ENCODE peak calls at places on chromosomes 6 and 20, in eight cellular contexts. N is neuronal stem cell, T is fibroblast of lung, S is sigmoid colon, G is aorta, U is AG09309, C is GM23248, K is AG04449. P is an unnamed sample.

GRCh38 chr6:10205120-10205519 is 209.8 kb downstream of the TFAP2A start:
- DNase-seq in N (no peak), T (no peak), S (no peak), G (no peak), U (no peak), C (no peak), K (no peak), P (no peak)

GRCh38 chr6:33176906-33177305 is 15.4 kb downstream of the COL11A2 start:
- DNase-seq in N (no peak), T (no peak), S (no peak), G (no peak), U (no peak), C (no peak), K (no peak), P (no peak)

GRCh38 chr20:58722877-58723627 is 30.5 kb downstream of the NPEPL1 start:
- DNase-seq in N (no peak), T (no peak), S (peak), G (no peak), U (no peak), C (no peak), K (no peak), P (no peak)

GRCh38 chr6:148980234-148980633 is 233.4 kb downstream of the UST start:
- DNase-seq in N (no peak), T (no peak), S (no peak), G (no peak), U (no peak), C (peak), K (no peak), P (no peak)

GRCh38 chr6:112933947-112934346 is 586.8 kb downstream of the RFPL4B start:
- DNase-seq in N (no peak), T (peak), S (no peak), G (no peak), U (no peak), C (peak), K (no peak), P (no peak)

GRCh38 chr6:117676577-117677218 is 1.4 kb downstream of the NUS1 start:
- DNase-seq in N (no peak), T (no peak), S (no peak), G (no peak), U (no peak), C (peak), K (no peak), P (no peak)

GRCh38 chr6:93036835-93037234 is 382.5 kb downstream of the EPHA7 start:
- DNase-seq in N (no peak), T (peak), S (no peak), G (no peak), U (no peak), C (no peak), K (no peak), P (peak)

GRCh38 chr6:31568537-31568961 is 3.5 kb upstream of the LTA start:
- DNase-seq in N (no peak), T (no peak), S (no peak), G (no peak), U (no peak), C (no peak), K (no peak), P (no peak)

GRCh38 chr6:44960898-44961297 is 367.2 kb upstream of the RUNX2 start:
- DNase-seq in N (no peak), T (peak), S (no peak), G (no peak), U (no peak), C (peak), K (no peak), P (no peak)

GRCh38 chr6:44956426-44956825 is 371.7 kb upstream of the RUNX2 start:
- DNase-seq in N (no peak), T (no peak), S (no peak), G (no peak), U (peak), C (no peak), K (peak), P (no peak)

GRCh38 chr6:44954281-44954680 is 373.8 kb upstream of the RUNX2 start:
- DNase-seq in N (no peak), T (no peak), S (no peak), G (no peak), U (no peak), C (no peak), K (no peak), P (no peak)

GRCh38 chr6:44955145-44955544 is 373.0 kb upstream of the RUNX2 start:
- DNase-seq in N (no peak), T (no peak), S (no peak), G (no peak), U (no peak), C (no peak), K (no peak), P (no peak)

GRCh38 chr6:44957151-44957550 is 371.0 kb upstream of the RUNX2 start:
- DNase-seq in N (no peak), T (no peak), S (no peak), G (no peak), U (no peak), C (no peak), K (no peak), P (no peak)
- H3K4me3 ChIP-seq in N (no peak), T (no peak), S (no peak), G (no peak), U (no peak), C (no peak), K (no peak), P (no peak)

GRCh38 chr20:37524859-37525708 is 2.6 kb downstream of the BLCAP start:
- DNase-seq in N (no peak), T (no peak), S (no peak), G (no peak), U (no peak), C (peak), K (no peak), P (no peak)

GRCh38 chr20:37526238-37526838 is 1.3 kb downstream of the BLCAP start:
- DNase-seq in N (no peak), T (no peak), S (no peak), G (no peak), U (no peak), C (peak), K (no peak), P (no peak)

GRCh38 chr20:37526839-37527637 is 638 bp downstream of the BLCAP start:
- DNase-seq in N (no peak), T (peak), S (no peak), G (peak), U (no peak), C (peak), K (no peak), P (no peak)

GRCh38 chr20:37524221-37524700 is 3.2 kb downstream of the NNAT start:
- DNase-seq in N (no peak), T (no peak), S (peak), G (no peak), U (no peak), C (no peak), K (no peak), P (peak)

GRCh38 chr20:37525810-37526209 is 1.9 kb downstream of the BLCAP start:
- DNase-seq in N (no peak), T (no peak), S (no peak), G (no peak), U (no peak), C (peak), K (no peak), P (no peak)
- H3K4me3 ChIP-seq in N (no peak), T (no peak), S (peak), G (no peak), U (peak), C (peak), K (peak), P (peak)

DNA sequence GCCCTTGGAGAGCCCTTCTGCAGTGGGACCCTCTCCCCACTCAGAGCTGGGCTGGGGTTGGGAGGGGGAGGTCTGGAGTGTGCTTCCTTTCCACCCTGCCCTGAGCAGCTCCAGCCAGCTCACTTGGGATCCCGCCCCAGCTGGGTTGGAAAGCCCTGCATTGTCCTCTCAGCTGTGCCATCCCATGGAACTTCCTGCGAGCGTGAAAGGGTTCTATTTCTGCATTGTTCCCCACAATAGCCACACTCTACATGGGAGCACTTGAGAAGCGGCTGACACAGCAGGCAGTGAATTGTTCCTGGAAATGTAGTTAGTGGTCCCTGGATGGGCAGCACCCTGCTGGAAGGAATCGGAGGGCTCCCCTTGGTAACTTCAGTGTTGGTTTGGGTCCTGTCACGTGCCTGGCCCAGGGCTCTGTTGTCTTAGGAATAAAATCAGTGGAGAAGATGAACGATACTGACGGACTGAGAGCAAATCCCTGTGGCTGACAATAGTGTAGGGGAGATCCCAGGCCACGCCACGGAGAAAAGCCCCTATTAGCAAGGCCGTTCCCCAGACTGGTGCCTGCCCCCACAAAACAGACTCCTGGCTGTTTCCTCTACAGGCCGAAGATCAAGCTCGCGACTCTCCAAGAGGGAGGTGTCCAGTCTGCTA is 18.7 kb downstream of the DNMT3B start:
- DNase-seq in N (peak), T (no peak), S (no peak), G (no peak), U (no peak), C (no peak), K (no peak), P (no peak)
- H3K4me3 ChIP-seq in N (no peak), T (no peak), S (no peak), G (no peak), U (no peak), C (no peak), K (no peak), P (no peak)

GRCh38 chr20:51447765-51448148 is 94.8 kb downstream of the NFATC2 start:
- DNase-seq in N (no peak), T (no peak), S (no peak), G (no peak), U (no peak), C (no peak), K (no peak), P (no peak)
- H3K4me3 ChIP-seq in N (no peak), T (no peak), S (no peak), G (no peak), U (no peak), C (peak), K (no peak), P (no peak)

GRCh38 chr6:220736-221475 is 71.4 kb upstream of the DUSP22 start:
- DNase-seq in N (no peak), T (peak), S (no peak), G (no peak), U (no peak), C (peak), K (no peak), P (peak)
- H3K4me3 ChIP-seq in N (no peak), T (no peak), S (no peak), G (no peak), U (no peak), C (no peak), K (no peak), P (no peak)

GRCh38 chr20:44204156-44204831 is 6.3 kb downstream of the OSER1 start:
- DNase-seq in N (no peak), T (peak), S (no peak), G (no peak), U (peak), C (peak), K (peak), P (peak)
- H3K4me3 ChIP-seq in N (no peak), T (no peak), S (no peak), G (no peak), U (no peak), C (peak), K (peak), P (no peak)

GRCh38 chr20:708956-709355 is 33.4 kb upstream of the SCRT2 start:
- DNase-seq in N (no peak), T (no peak), S (peak), G (no peak), U (no peak), C (no peak), K (no peak), P (no peak)
- H3K4me3 ChIP-seq in N (no peak), T (no peak), S (no peak), G (no peak), U (no peak), C (no peak), K (no peak), P (no peak)